ENCODE peak calls at places on chromosomes 16 and 17, in eight cellular contexts. M is RWPE1; I is hepatic stellate cell; T is fibroblast of pulmonary artery; Q is fibroblast of the conjunctiva; G is stimulated activated CD4-positive, alpha-beta T cell treated with anti-CD3 and anti-CD28 coated beads, Interleukin-4, amount 100 ng/mL, for 1 hour; L is GM12865; O is GM13977. W is an unnamed sample.

GRCh38 chr17:45950888-45951287 is 48.2 kb upstream of the STH start:
- DNase-seq in M (no peak), I (no peak), T (no peak), Q (no peak), G (no peak), L (no peak), O (no peak), W (no peak)

GRCh38 chr16:73420244-73421040 is 372.5 kb upstream of the ZFHX3 start:
- DNase-seq in M (no peak), I (no peak), T (no peak), Q (no peak), G (no peak), L (no peak), O (no peak), W (no peak)

GRCh38 chr16:71746442-71747046 is 22.0 kb upstream of the PHLPP2 start:
- DNase-seq in M (peak; percentile 34), I (peak; percentile 48), T (peak; percentile 64), Q (no peak), G (no peak), L (peak; percentile 40), O (peak; percentile 55), W (no peak)

GRCh38 chr16:21116148-21116693 is 34.4 kb downstream of the DNAH3 start:
- DNase-seq in M (no peak), I (no peak), T (peak; percentile 24), Q (no peak), G (no peak), L (peak; percentile 52), O (no peak), W (no peak)

GRCh38 chr16:9235837-9236236 is 144.4 kb downstream of the HAPSTR1 start:
- DNase-seq in M (no peak), I (no peak), T (no peak), Q (no peak), G (no peak), L (no peak), O (no peak), W (no peak)

GRCh38 chr16:75265911-75266701 is 14.7 kb upstream of the BCAR1 start:
- DNase-seq in M (peak; percentile 74), I (peak; percentile 97), T (peak; percentile 68), Q (no peak), G (peak; percentile 15), L (peak; percentile 82), O (peak; percentile 96), W (peak; percentile 94)

GRCh38 chr17:17841620-17842025 is 4.8 kb upstream of the SREBF1 start:
- DNase-seq in M (no peak), I (no peak), T (no peak), Q (no peak), G (no peak), L (no peak), O (no peak), W (peak; percentile 56)

GRCh38 chr16:74029122-74029805 is 267.4 kb upstream of the PSMD7 start:
- DNase-seq in M (no peak), I (no peak), T (no peak), Q (no peak), G (no peak), L (no peak), O (no peak), W (no peak)

GRCh38 chr17:21375757-21376584 is at the start of gene KCNJ12:
- DNase-seq in M (no peak), I (no peak), T (no peak), Q (no peak), G (no peak), L (no peak), O (no peak), W (peak; percentile 80)

W was measured in ecto neural progenitor cell.